ENCODE peak calls at places on chromosomes 11 and 22, in six cellular contexts. One of them, this sample, is unnamed.

GRCh38 chr11:64996710-64997380 is at the start of gene BATF2:
- DNase-seq in mammary epithelial cell: peak; percentile 60
- DNase-seq in endothelial cell of umbilical vein: peak; percentile 73
- DNase-seq in ovary: peak; percentile 64
- DNase-seq in neural progenitor cell: peak; percentile 86
- DNase-seq in lung: peak; percentile 82
- DNase-seq in this sample: peak; percentile 83

GRCh38 chr11:3738241-3738640 is 59.1 kb downstream of the NUP98 start:
- DNase-seq in mammary epithelial cell: no peak
- DNase-seq in endothelial cell of umbilical vein: no peak
- DNase-seq in ovary: no peak
- DNase-seq in neural progenitor cell: no peak
- DNase-seq in lung: no peak
- DNase-seq in this sample: peak; percentile 54

GRCh38 chr22:44941176-44941575 is 68.6 kb downstream of the PHF21B start:
- DNase-seq in mammary epithelial cell: no peak
- DNase-seq in endothelial cell of umbilical vein: no peak
- DNase-seq in ovary: no peak
- DNase-seq in neural progenitor cell: peak; percentile 63
- DNase-seq in lung: no peak
- DNase-seq in this sample: no peak

GRCh38 chr11:76601272-76601671 is 69.3 kb downstream of the LRRC32 start:
- DNase-seq in mammary epithelial cell: no peak
- DNase-seq in endothelial cell of umbilical vein: no peak
- DNase-seq in ovary: no peak
- DNase-seq in neural progenitor cell: no peak
- DNase-seq in lung: no peak
- DNase-seq in this sample: no peak

GRCh38 chr11:8006349-8006977 is 19.3 kb downstream of the EIF3F start:
- DNase-seq in mammary epithelial cell: peak; percentile 53
- DNase-seq in endothelial cell of umbilical vein: peak; percentile 61
- DNase-seq in ovary: peak; percentile 56
- DNase-seq in neural progenitor cell: peak; percentile 85
- DNase-seq in lung: peak; percentile 53
- DNase-seq in this sample: peak; percentile 80

GRCh38 chr11:80330302-80330701 is 889.5 kb upstream of the TENM4 start:
- DNase-seq in mammary epithelial cell: peak; percentile 48
- DNase-seq in endothelial cell of umbilical vein: peak; percentile 81
- DNase-seq in ovary: no peak
- DNase-seq in neural progenitor cell: no peak
- DNase-seq in lung: no peak
- DNase-seq in this sample: no peak

GRCh38 chr11:14620027-14620511 is 23.5 kb upstream of the PDE3B start:
- DNase-seq in mammary epithelial cell: no peak
- DNase-seq in endothelial cell of umbilical vein: no peak
- DNase-seq in ovary: no peak
- DNase-seq in neural progenitor cell: no peak
- DNase-seq in lung: no peak
- DNase-seq in this sample: no peak

GRCh38 chr11:44615913-44616806 is 50.7 kb downstream of the CD82 start:
- DNase-seq in mammary epithelial cell: no peak
- DNase-seq in endothelial cell of umbilical vein: no peak
- DNase-seq in ovary: peak; percentile 10
- DNase-seq in neural progenitor cell: no peak
- DNase-seq in lung: no peak
- DNase-seq in this sample: no peak

GRCh38 chr11:72084960-72085359 is 4.3 kb downstream of the LRRC51 start:
- DNase-seq in mammary epithelial cell: no peak
- DNase-seq in endothelial cell of umbilical vein: no peak
- DNase-seq in ovary: no peak
- DNase-seq in neural progenitor cell: no peak
- DNase-seq in lung: no peak
- DNase-seq in this sample: no peak

GRCh38 chr11:72081856-72082255 is 1.2 kb downstream of the LRRC51 start:
- DNase-seq in mammary epithelial cell: no peak
- DNase-seq in endothelial cell of umbilical vein: no peak
- DNase-seq in ovary: no peak
- DNase-seq in neural progenitor cell: no peak
- DNase-seq in lung: no peak
- DNase-seq in this sample: no peak

GRCh38 chr11:72081184-72081644 is 564 bp downstream of the LRRC51 start:
- DNase-seq in mammary epithelial cell: no peak
- DNase-seq in endothelial cell of umbilical vein: no peak
- DNase-seq in ovary: no peak
- DNase-seq in neural progenitor cell: no peak
- DNase-seq in lung: no peak
- DNase-seq in this sample: no peak

GRCh38 chr11:72084076-72084475 is 3.4 kb downstream of the LRRC51 start:
- DNase-seq in mammary epithelial cell: peak; percentile 52
- DNase-seq in endothelial cell of umbilical vein: no peak
- DNase-seq in ovary: no peak
- DNase-seq in neural progenitor cell: no peak
- DNase-seq in lung: no peak
- DNase-seq in this sample: no peak

DNA sequence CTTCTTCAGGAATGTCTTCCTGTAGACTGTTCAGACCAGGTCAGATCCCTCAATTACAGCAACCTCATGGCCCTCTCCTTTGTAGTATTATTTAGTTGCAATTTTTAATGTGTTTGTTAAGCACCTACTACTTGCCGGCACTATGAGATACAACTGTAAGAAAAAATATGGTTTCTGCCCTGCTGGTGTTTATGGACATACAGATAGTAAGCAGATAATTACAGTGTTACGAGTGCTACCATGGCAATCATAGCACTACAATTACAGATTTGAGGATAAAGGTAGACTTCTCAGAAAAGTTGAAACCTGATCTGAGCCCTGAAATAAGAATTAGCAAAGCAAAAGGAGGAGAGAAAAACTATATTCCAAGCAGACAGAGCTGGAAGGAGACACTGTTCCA is 2.8 kb downstream of the LRRC51 start:
- DNase-seq in mammary epithelial cell: no peak
- DNase-seq in endothelial cell of umbilical vein: no peak
- DNase-seq in ovary: no peak
- DNase-seq in neural progenitor cell: no peak
- DNase-seq in lung: no peak
- DNase-seq in this sample: no peak
- H3K4me1 ChIP-seq in mammary epithelial cell: peaks cover 13% of the 10 kb centered on the region
- H3K4me1 ChIP-seq in endothelial cell of umbilical vein: peaks cover 24% of the 10 kb centered on the region
- H3K4me1 ChIP-seq in ovary: no peaks in the 10 kb centered on the region
- H3K4me1 ChIP-seq in neural progenitor cell: peaks cover 17% of the 10 kb centered on the region
- H3K4me1 ChIP-seq in lung: no peaks in the 10 kb centered on the region
- H3K4me1 ChIP-seq in this sample: no peaks in the 10 kb centered on the region

DNA sequence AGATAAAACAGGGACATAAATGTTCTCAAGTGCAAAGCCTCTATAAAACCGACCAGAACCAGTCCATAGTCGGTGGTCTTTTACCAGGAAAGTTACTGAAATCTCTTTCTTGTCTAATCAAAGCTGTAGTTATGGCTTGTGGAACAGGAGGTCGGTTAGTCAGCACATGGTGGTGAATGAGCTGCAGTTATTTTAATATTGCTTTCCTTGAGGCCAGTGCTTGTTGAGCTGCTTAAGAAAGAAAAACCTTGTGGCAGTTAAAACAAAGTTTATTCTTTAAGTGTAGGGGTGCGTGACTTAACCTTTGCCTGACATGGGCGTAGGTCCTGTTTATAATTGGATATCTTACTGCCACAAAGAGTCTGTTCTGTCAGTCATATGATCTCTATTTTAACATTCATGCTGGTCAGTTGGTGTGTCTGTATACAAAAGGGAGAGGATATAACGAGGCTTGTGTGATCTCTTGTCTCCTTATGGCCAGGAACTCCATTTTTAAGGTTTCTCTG is 19.7 kb downstream of the CNTF start:
- DNase-seq in mammary epithelial cell: no peak
- DNase-seq in endothelial cell of umbilical vein: no peak
- DNase-seq in ovary: no peak
- DNase-seq in neural progenitor cell: no peak
- DNase-seq in lung: no peak
- DNase-seq in this sample: no peak
- TF ChIP-seq CTCF in mammary epithelial cell: no peak
- TF ChIP-seq CTCF in endothelial cell of umbilical vein: no peak
- TF ChIP-seq CTCF in ovary: no peak
- TF ChIP-seq CTCF in neural progenitor cell: no peak
- TF ChIP-seq CTCF in lung: no peak
- TF ChIP-seq CTCF in this sample: no peak

DNA sequence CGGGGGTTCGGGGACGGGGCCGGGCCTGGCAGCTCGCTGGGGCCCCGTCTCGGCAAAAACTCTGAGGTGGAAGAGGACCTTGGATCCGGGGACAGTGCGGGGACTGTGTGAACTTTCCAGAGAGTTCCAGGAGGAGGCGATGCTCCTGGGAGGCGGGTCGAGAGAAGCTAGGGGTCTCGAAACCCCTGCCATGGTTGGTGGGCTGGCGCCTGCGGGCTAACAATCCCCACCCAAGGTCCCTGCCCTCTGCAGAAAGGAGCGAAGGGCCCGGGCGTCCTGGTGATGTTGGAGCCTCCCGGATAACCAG is 4.7 kb upstream of the GRK2 start:
- DNase-seq in mammary epithelial cell: no peak
- DNase-seq in endothelial cell of umbilical vein: no peak
- DNase-seq in ovary: no peak
- DNase-seq in neural progenitor cell: no peak
- DNase-seq in lung: no peak
- DNase-seq in this sample: no peak
- H3K36me3 ChIP-seq in mammary epithelial cell: no peaks in the 10 kb centered on the region
- H3K36me3 ChIP-seq in endothelial cell of umbilical vein: peaks cover 3% of the 10 kb centered on the region
- H3K36me3 ChIP-seq in ovary: no peaks in the 10 kb centered on the region
- H3K36me3 ChIP-seq in neural progenitor cell: peaks cover 4% of the 10 kb centered on the region
- H3K36me3 ChIP-seq in lung: peaks cover 7% of the 10 kb centered on the region
- H3K36me3 ChIP-seq in this sample: peaks cover 6% of the 10 kb centered on the region

DNA sequence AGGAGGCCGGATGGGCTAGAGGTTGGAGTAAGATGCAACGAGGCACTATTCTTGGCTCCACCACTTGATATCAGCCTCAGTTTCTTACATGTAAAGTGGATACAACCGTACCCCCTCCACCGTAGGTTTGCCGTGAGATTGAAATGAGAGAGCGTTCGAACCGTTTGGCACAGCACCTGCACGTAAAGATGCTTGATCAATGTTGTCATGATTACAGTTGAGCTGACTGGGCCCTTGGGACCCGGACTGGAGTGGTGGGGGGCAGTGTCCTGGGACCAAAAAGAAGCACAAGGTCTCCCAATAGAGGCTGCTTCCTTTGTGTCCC is 3.7 kb downstream of the APOC3 start:
- DNase-seq in mammary epithelial cell: no peak
- DNase-seq in endothelial cell of umbilical vein: no peak
- DNase-seq in ovary: no peak
- DNase-seq in neural progenitor cell: no peak
- DNase-seq in lung: no peak
- DNase-seq in this sample: no peak
- H3K4me1 ChIP-seq in mammary epithelial cell: peaks cover 8% of the 10 kb centered on the region
- H3K4me1 ChIP-seq in endothelial cell of umbilical vein: peaks cover 6% of the 10 kb centered on the region
- H3K4me1 ChIP-seq in ovary: peaks cover 30% of the 10 kb centered on the region
- H3K4me1 ChIP-seq in neural progenitor cell: peaks cover 24% of the 10 kb centered on the region
- H3K4me1 ChIP-seq in lung: peaks cover 25% of the 10 kb centered on the region
- H3K4me1 ChIP-seq in this sample: peaks cover 46% of the 10 kb centered on the region

DNA sequence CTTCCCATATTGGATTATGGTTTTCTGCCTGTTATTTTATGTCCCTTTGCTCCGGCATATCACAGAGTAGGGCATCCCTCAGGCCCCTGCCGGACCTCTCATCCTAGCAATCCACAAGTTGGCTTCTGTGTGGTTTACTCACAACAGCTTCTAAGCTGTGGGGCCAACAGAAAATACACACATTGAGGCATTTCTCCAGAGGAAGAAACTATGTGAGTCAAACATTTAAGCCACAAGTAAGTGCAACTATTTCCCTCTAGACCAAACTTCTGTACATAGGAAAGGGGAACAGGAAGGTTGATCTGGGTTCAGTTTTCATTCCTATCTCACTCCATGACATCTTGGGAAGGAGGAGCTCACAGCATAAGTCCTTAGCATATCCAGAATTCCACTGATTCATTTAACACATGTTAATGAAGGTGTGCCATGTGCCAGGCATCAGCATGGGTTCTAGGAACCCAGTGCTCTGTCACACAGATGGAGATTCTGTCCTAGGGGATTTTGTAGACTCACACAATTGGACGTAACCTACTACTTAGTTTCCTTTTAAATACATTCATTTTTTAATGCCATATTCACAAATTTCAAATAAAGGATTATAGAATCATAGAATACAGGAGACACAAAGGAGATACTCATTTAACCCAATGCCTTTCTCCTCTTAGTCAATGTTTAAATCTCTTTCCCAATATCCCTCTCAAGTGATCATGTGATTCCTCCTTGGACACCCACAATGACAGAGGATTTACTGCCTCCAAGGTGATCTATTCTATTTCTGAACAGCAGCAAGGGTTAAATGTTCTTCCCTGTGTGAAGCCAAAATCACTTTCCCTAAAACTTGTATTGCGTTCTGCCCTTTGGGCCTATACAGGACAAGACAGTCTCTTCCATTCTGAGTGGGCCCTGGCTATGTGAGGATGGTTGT is 73.0 kb upstream of the PICALM start:
- DNase-seq in mammary epithelial cell: no peak
- DNase-seq in endothelial cell of umbilical vein: no peak
- DNase-seq in ovary: no peak
- DNase-seq in neural progenitor cell: no peak
- DNase-seq in lung: no peak
- DNase-seq in this sample: no peak
- TF ChIP-seq CTCF in mammary epithelial cell: no peak
- TF ChIP-seq CTCF in endothelial cell of umbilical vein: no peak
- TF ChIP-seq CTCF in ovary: no peak
- TF ChIP-seq CTCF in neural progenitor cell: no peak
- TF ChIP-seq CTCF in lung: no peak
- TF ChIP-seq CTCF in this sample: no peak

GRCh38 chr22:30004101-30004500 is 76.2 kb upstream of the HORMAD2 start:
- DNase-seq in mammary epithelial cell: no peak
- DNase-seq in endothelial cell of umbilical vein: no peak
- DNase-seq in ovary: no peak
- DNase-seq in neural progenitor cell: no peak
- DNase-seq in lung: no peak
- DNase-seq in this sample: no peak
- H3K36me3 ChIP-seq in mammary epithelial cell: peaks cover 3% of the 10 kb centered on the region
- H3K36me3 ChIP-seq in endothelial cell of umbilical vein: peaks cover 13% of the 10 kb centered on the region
- H3K36me3 ChIP-seq in ovary: no peaks in the 10 kb centered on the region
- H3K36me3 ChIP-seq in neural progenitor cell: peaks cover 4% of the 10 kb centered on the region
- H3K36me3 ChIP-seq in lung: peaks cover 21% of the 10 kb centered on the region
- H3K36me3 ChIP-seq in this sample: peaks cover 11% of the 10 kb centered on the region

DNA sequence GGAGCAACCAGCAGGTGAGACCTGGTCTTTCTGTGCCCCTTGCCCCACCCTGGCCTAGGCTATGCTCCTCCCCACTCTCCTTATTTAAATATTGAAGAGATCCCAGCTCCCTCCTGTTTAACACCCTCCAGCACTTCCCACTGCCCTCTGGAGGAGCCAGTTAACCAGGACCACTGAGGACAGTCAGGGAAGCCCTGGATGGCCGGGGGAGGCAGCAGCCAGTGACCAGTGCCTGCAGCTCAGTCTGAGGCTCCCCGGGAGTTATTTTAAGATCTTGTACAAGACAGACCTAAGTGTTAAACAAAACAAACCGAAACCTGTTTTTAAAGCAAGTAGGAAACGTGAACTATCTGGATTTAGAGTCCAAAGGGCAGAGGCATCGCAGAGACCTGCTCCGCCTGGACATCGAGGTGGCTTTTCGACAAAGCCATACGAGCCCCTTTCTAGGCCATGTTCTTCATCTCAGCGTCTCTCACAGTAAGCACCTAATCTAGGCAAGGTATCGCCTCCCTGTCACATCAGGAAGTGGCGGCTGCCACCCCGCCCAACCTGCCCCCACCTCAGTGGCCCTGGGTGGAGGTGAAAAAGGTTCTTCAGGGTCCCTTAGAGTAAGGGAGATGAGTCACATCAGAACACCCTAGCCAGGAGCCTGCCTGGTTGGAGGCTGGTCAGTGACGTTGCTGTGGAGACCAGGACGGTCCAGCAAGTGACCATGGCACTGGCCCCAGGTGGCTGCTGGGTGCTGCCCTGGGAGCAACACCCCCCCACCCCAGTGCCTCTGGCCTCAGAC is 35.3 kb downstream of the TRMU start:
- DNase-seq in mammary epithelial cell: no peak
- DNase-seq in endothelial cell of umbilical vein: no peak
- DNase-seq in ovary: no peak
- DNase-seq in neural progenitor cell: no peak
- DNase-seq in lung: no peak
- DNase-seq in this sample: no peak
- H3K4me1 ChIP-seq in mammary epithelial cell: no peaks in the 10 kb centered on the region
- H3K4me1 ChIP-seq in endothelial cell of umbilical vein: peaks cover 6% of the 10 kb centered on the region
- H3K4me1 ChIP-seq in ovary: no peaks in the 10 kb centered on the region
- H3K4me1 ChIP-seq in neural progenitor cell: no peaks in the 10 kb centered on the region
- H3K4me1 ChIP-seq in lung: peaks cover 8% of the 10 kb centered on the region
- H3K4me1 ChIP-seq in this sample: peaks cover 8% of the 10 kb centered on the region

This sample was measured in cardiac muscle cell.